ENCODE peak calls at places on chromosomes 5 and 9, in eight cellular contexts. One of them, this sample, is unnamed.

GRCh38 chr5:167794121-167794520 is 497.3 kb upstream of the WWC1 start:
- DNase-seq in GM23248: no peak
- DNase-seq in CD4-positive, alpha-beta T cell: no peak
- DNase-seq in sigmoid colon: no peak
- DNase-seq in epithelial cell of prostate: no peak
- DNase-seq in PC-3: no peak
- DNase-seq in WERI-Rb-1: no peak
- DNase-seq in H9: no peak
- DNase-seq in this sample: no peak

GRCh38 chr5:168047043-168047668 is 244.3 kb upstream of the WWC1 start:
- DNase-seq in WERI-Rb-1: peak
- DNase-seq in GM23248: peak
- DNase-seq in PC-3: peak
- DNase-seq in epithelial cell of prostate: peak
- DNase-seq in CD4-positive, alpha-beta T cell: no peak
- DNase-seq in H9: peak
- DNase-seq in sigmoid colon: peak
- DNase-seq in this sample: peak

GRCh38 chr5:180314106-180314505 is 22.2 kb upstream of the MAPK9 start:
- DNase-seq in CD4-positive, alpha-beta T cell: no peak
- DNase-seq in GM23248: no peak
- DNase-seq in epithelial cell of prostate: no peak
- DNase-seq in PC-3: no peak
- DNase-seq in WERI-Rb-1: no peak
- DNase-seq in sigmoid colon: no peak
- DNase-seq in H9: no peak
- DNase-seq in this sample: no peak

GRCh38 chr5:124660229-124661093 is 86.0 kb downstream of the ZNF608 start:
- DNase-seq in sigmoid colon: no peak
- DNase-seq in WERI-Rb-1: no peak
- DNase-seq in CD4-positive, alpha-beta T cell: no peak
- DNase-seq in PC-3: peak
- DNase-seq in GM23248: no peak
- DNase-seq in H9: no peak
- DNase-seq in epithelial cell of prostate: no peak
- DNase-seq in this sample: peak

GRCh38 chr9:7130421-7130820 is 372.6 kb downstream of the KDM4C start:
- DNase-seq in sigmoid colon: no peak
- DNase-seq in epithelial cell of prostate: no peak
- DNase-seq in WERI-Rb-1: no peak
- DNase-seq in H9: no peak
- DNase-seq in CD4-positive, alpha-beta T cell: no peak
- DNase-seq in PC-3: no peak
- DNase-seq in GM23248: no peak
- DNase-seq in this sample: no peak

GRCh38 chr9:110178281-110178680 is 29.7 kb downstream of the C9orf152 start:
- DNase-seq in PC-3: peak
- DNase-seq in GM23248: no peak
- DNase-seq in epithelial cell of prostate: no peak
- DNase-seq in H9: no peak
- DNase-seq in sigmoid colon: no peak
- DNase-seq in CD4-positive, alpha-beta T cell: no peak
- DNase-seq in WERI-Rb-1: no peak
- DNase-seq in this sample: peak

GRCh38 chr9:3043369-3043768 is 199.5 kb upstream of the PUM3 start:
- DNase-seq in CD4-positive, alpha-beta T cell: no peak
- DNase-seq in GM23248: peak
- DNase-seq in WERI-Rb-1: no peak
- DNase-seq in H9: no peak
- DNase-seq in epithelial cell of prostate: no peak
- DNase-seq in PC-3: no peak
- DNase-seq in sigmoid colon: no peak
- DNase-seq in this sample: no peak

GRCh38 chr5:89178576-89178975 is 295.6 kb upstream of the MEF2C start:
- DNase-seq in WERI-Rb-1: no peak
- DNase-seq in PC-3: no peak
- DNase-seq in H9: no peak
- DNase-seq in GM23248: no peak
- DNase-seq in CD4-positive, alpha-beta T cell: no peak
- DNase-seq in sigmoid colon: no peak
- DNase-seq in epithelial cell of prostate: no peak
- DNase-seq in this sample: no peak

GRCh38 chr9:77879344-77880089 is 152.1 kb downstream of the GNAQ start:
- DNase-seq in WERI-Rb-1: no peak
- DNase-seq in sigmoid colon: no peak
- DNase-seq in GM23248: peak
- DNase-seq in PC-3: peak
- DNase-seq in epithelial cell of prostate: no peak
- DNase-seq in H9: no peak
- DNase-seq in CD4-positive, alpha-beta T cell: no peak
- DNase-seq in this sample: peak

GRCh38 chr5:6780802-6781391 is 67.7 kb downstream of the TENT4A start:
- DNase-seq in epithelial cell of prostate: no peak
- DNase-seq in WERI-Rb-1: peak
- DNase-seq in CD4-positive, alpha-beta T cell: no peak
- DNase-seq in H9: no peak
- DNase-seq in sigmoid colon: no peak
- DNase-seq in PC-3: peak
- DNase-seq in GM23248: no peak
- DNase-seq in this sample: no peak

GRCh38 chr9:136170291-136170901 is 34.5 kb downstream of the LHX3 start:
- DNase-seq in sigmoid colon: no peak
- DNase-seq in PC-3: peak
- DNase-seq in GM23248: peak
- DNase-seq in epithelial cell of prostate: no peak
- DNase-seq in WERI-Rb-1: peak
- DNase-seq in CD4-positive, alpha-beta T cell: peak
- DNase-seq in H9: peak
- DNase-seq in this sample: peak

GRCh38 chr9:2765250-2765880 is 48.1 kb downstream of the KCNV2 start:
- DNase-seq in sigmoid colon: no peak
- DNase-seq in H9: no peak
- DNase-seq in epithelial cell of prostate: peak
- DNase-seq in CD4-positive, alpha-beta T cell: no peak
- DNase-seq in PC-3: peak
- DNase-seq in GM23248: no peak
- DNase-seq in WERI-Rb-1: no peak
- DNase-seq in this sample: no peak

GRCh38 chr5:57683036-57683600 is 200.5 kb upstream of the ACTBL2 start:
- DNase-seq in PC-3: no peak
- DNase-seq in epithelial cell of prostate: no peak
- DNase-seq in sigmoid colon: no peak
- DNase-seq in CD4-positive, alpha-beta T cell: no peak
- DNase-seq in H9: no peak
- DNase-seq in WERI-Rb-1: no peak
- DNase-seq in GM23248: no peak
- DNase-seq in this sample: no peak

GRCh38 chr5:41929035-41929434 is 4.0 kb downstream of the FBXO4 start:
- DNase-seq in epithelial cell of prostate: no peak
- DNase-seq in WERI-Rb-1: no peak
- DNase-seq in sigmoid colon: no peak
- DNase-seq in PC-3: no peak
- DNase-seq in H9: no peak
- DNase-seq in CD4-positive, alpha-beta T cell: no peak
- DNase-seq in GM23248: no peak
- DNase-seq in this sample: no peak

GRCh38 chr5:111022301-111022700 is 49.2 kb upstream of the TSLP start:
- DNase-seq in WERI-Rb-1: no peak
- DNase-seq in H9: no peak
- DNase-seq in GM23248: no peak
- DNase-seq in sigmoid colon: no peak
- DNase-seq in CD4-positive, alpha-beta T cell: no peak
- DNase-seq in epithelial cell of prostate: no peak
- DNase-seq in PC-3: no peak
- DNase-seq in this sample: no peak

GRCh38 chr5:73387630-73388370 is 60.8 kb downstream of the FOXD1 start:
- DNase-seq in H9: no peak
- DNase-seq in CD4-positive, alpha-beta T cell: no peak
- DNase-seq in PC-3: no peak
- DNase-seq in epithelial cell of prostate: no peak
- DNase-seq in sigmoid colon: no peak
- DNase-seq in GM23248: no peak
- DNase-seq in WERI-Rb-1: no peak
- DNase-seq in this sample: no peak

GRCh38 chr9:13988944-13989343 is 325.0 kb downstream of the NFIB start:
- DNase-seq in WERI-Rb-1: no peak
- DNase-seq in GM23248: no peak
- DNase-seq in H9: no peak
- DNase-seq in sigmoid colon: no peak
- DNase-seq in epithelial cell of prostate: no peak
- DNase-seq in PC-3: no peak
- DNase-seq in CD4-positive, alpha-beta T cell: no peak
- DNase-seq in this sample: no peak

GRCh38 chr9:129640086-129640870 is 1.7 kb downstream of the ASB6 start:
- DNase-seq in sigmoid colon: no peak
- DNase-seq in WERI-Rb-1: peak
- DNase-seq in PC-3: no peak
- DNase-seq in H9: no peak
- DNase-seq in epithelial cell of prostate: no peak
- DNase-seq in GM23248: peak
- DNase-seq in CD4-positive, alpha-beta T cell: no peak
- DNase-seq in this sample: peak
- H3K27ac ChIP-seq in sigmoid colon: no peak
- H3K27ac ChIP-seq in WERI-Rb-1: no peak
- H3K27ac ChIP-seq in PC-3: no peak
- H3K27ac ChIP-seq in H9: no peak
- H3K27ac ChIP-seq in epithelial cell of prostate: no peak
- H3K27ac ChIP-seq in GM23248: peak
- H3K27ac ChIP-seq in CD4-positive, alpha-beta T cell: peak
- H3K27ac ChIP-seq in this sample: peak

GRCh38 chr5:151054713-151055112 is 26.1 kb downstream of the TNIP1 start:
- DNase-seq in CD4-positive, alpha-beta T cell: no peak
- DNase-seq in PC-3: peak
- DNase-seq in epithelial cell of prostate: no peak
- DNase-seq in WERI-Rb-1: no peak
- DNase-seq in sigmoid colon: no peak
- DNase-seq in H9: no peak
- DNase-seq in GM23248: no peak
- DNase-seq in this sample: no peak

GRCh38 chr5:151053796-151054490 is 26.9 kb downstream of the TNIP1 start:
- DNase-seq in epithelial cell of prostate: no peak
- DNase-seq in CD4-positive, alpha-beta T cell: no peak
- DNase-seq in GM23248: peak
- DNase-seq in PC-3: no peak
- DNase-seq in H9: no peak
- DNase-seq in sigmoid colon: no peak
- DNase-seq in WERI-Rb-1: no peak
- DNase-seq in this sample: no peak

GRCh38 chr5:151051931-151052608 is 28.8 kb downstream of the TNIP1 start:
- DNase-seq in WERI-Rb-1: no peak
- DNase-seq in epithelial cell of prostate: no peak
- DNase-seq in PC-3: no peak
- DNase-seq in CD4-positive, alpha-beta T cell: no peak
- DNase-seq in H9: no peak
- DNase-seq in sigmoid colon: no peak
- DNase-seq in GM23248: no peak
- DNase-seq in this sample: no peak

GRCh38 chr5:151051066-151051930 is 29.5 kb downstream of the TNIP1 start:
- DNase-seq in sigmoid colon: peak
- DNase-seq in PC-3: peak
- DNase-seq in H9: peak
- DNase-seq in epithelial cell of prostate: no peak
- DNase-seq in WERI-Rb-1: peak
- DNase-seq in GM23248: peak
- DNase-seq in CD4-positive, alpha-beta T cell: peak
- DNase-seq in this sample: peak

DNA sequence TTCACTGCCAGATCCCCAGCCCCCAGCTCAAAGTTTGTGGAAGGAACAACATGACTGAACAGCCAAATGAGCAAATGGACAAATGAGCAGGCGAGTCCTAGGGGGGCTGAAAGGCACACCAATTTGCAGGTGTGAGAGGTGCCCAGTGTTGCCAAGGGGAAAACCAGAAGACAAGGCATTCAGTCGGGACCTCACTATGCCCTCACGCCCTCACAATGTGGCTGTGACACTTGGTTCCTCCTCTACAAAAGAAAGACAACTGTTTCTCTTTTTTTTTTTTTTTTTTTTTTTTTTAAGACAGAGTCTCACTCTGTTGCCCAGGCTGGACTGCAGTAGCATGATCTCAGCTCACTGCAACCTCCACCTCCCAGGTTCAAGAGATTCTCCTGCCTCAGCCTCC is 28.0 kb downstream of the TNIP1 start:
- DNase-seq in H9: no peak
- DNase-seq in CD4-positive, alpha-beta T cell: no peak
- DNase-seq in epithelial cell of prostate: no peak
- DNase-seq in GM23248: no peak
- DNase-seq in sigmoid colon: no peak
- DNase-seq in PC-3: no peak
- DNase-seq in WERI-Rb-1: no peak
- DNase-seq in this sample: no peak
- H3K27ac ChIP-seq in H9: no peak
- H3K27ac ChIP-seq in CD4-positive, alpha-beta T cell: no peak
- H3K27ac ChIP-seq in epithelial cell of prostate: no peak
- H3K27ac ChIP-seq in GM23248: no peak
- H3K27ac ChIP-seq in sigmoid colon: no peak
- H3K27ac ChIP-seq in PC-3: no peak
- H3K27ac ChIP-seq in WERI-Rb-1: no peak
- H3K27ac ChIP-seq in this sample: no peak

GRCh38 chr9:75065513-75065912 is 22.4 kb downstream of the NMRK1 start:
- DNase-seq in PC-3: no peak
- DNase-seq in sigmoid colon: no peak
- DNase-seq in epithelial cell of prostate: no peak
- DNase-seq in WERI-Rb-1: no peak
- DNase-seq in H9: no peak
- DNase-seq in CD4-positive, alpha-beta T cell: no peak
- DNase-seq in GM23248: peak
- DNase-seq in this sample: no peak
- H3K27ac ChIP-seq in PC-3: no peak
- H3K27ac ChIP-seq in sigmoid colon: no peak
- H3K27ac ChIP-seq in epithelial cell of prostate: no peak
- H3K27ac ChIP-seq in WERI-Rb-1: no peak
- H3K27ac ChIP-seq in H9: no peak
- H3K27ac ChIP-seq in CD4-positive, alpha-beta T cell: no peak
- H3K27ac ChIP-seq in GM23248: no peak
- H3K27ac ChIP-seq in this sample: no peak

DNA sequence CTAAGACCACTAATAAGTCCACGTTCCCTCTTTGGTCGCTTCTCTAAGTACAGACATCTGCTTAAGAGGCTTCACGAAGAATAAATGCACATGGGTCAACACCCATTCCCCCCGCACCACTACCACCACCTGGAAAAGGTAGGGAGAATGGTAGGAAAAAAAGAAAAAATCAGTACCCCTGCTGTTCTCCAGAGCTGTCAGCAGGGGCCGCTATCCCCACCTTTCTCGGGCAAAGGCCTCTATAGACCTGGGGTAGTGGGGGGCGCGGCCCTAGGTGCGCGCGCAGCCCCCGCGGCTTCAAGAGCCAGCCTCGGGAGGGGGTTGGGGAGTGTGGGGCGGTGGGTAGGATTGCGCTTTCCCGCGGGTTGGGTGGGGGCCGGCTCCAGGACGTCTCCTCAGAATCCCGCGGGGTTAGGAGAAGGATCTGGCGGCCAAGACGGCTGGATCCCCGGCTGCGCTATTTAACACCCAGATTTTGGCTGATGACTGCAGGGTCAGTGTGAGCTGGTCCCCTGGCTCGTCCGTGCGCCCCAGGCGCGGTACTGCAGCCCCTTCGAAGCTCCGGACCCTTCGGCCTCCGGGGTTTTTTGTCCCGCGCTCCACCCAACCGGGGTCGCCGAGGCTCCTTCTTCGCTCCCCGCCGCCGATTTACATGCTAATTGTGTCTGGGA is 1.6 kb upstream of the SEMA6A start:
- DNase-seq in GM23248: peak
- DNase-seq in sigmoid colon: peak
- DNase-seq in WERI-Rb-1: peak
- DNase-seq in H9: peak
- DNase-seq in PC-3: peak
- DNase-seq in epithelial cell of prostate: no peak
- DNase-seq in CD4-positive, alpha-beta T cell: no peak
- DNase-seq in this sample: peak
- H3K27ac ChIP-seq in GM23248: no peak
- H3K27ac ChIP-seq in sigmoid colon: peak
- H3K27ac ChIP-seq in WERI-Rb-1: peak
- H3K27ac ChIP-seq in H9: peak
- H3K27ac ChIP-seq in PC-3: no peak
- H3K27ac ChIP-seq in epithelial cell of prostate: peak
- H3K27ac ChIP-seq in CD4-positive, alpha-beta T cell: no peak
- H3K27ac ChIP-seq in this sample: no peak